ENCODE peak calls at places on chromosome 19, in five cellular contexts. V is ovary, T is fibroblast of pulmonary artery, H is AG04449, M is psoas muscle. K is an unnamed sample.

GRCh38 chr19:33638167-33639033 is 16.6 kb downstream of the CHST8 start:
- DNase-seq in H (no peak), M (peak; percentile 14), V (no peak), T (no peak), K (no peak)

GRCh38 chr19:48553676-48554384 is 1.9 kb downstream of the SULT2B1 start:
- DNase-seq in H (no peak), V (no peak), M (peak; percentile 61), T (peak; percentile 70), K (no peak)

GRCh38 chr19:44582581-44583265 is 30.6 kb upstream of the IGSF23 start:
- DNase-seq in H (no peak), M (no peak), T (peak; percentile 48), V (no peak), K (no peak)

GRCh38 chr19:38362076-38362945 is 12.1 kb upstream of the PSMD8 start:
- DNase-seq in T (peak; percentile 49), V (peak; percentile 73), H (no peak), M (peak; percentile 87), K (peak; percentile 23)

GRCh38 chr19:33456076-33456844 is 65.3 kb downstream of the PEPD start:
- DNase-seq in M (no peak), H (no peak), V (peak; percentile 19), T (no peak), K (no peak)

GRCh38 chr19:38655148-38655824 is 7.8 kb downstream of the ACTN4 start:
- DNase-seq in T (no peak), H (no peak), V (no peak), M (no peak), K (no peak)

GRCh38 chr19:2618611-2619010 is 83.9 kb downstream of the GNG7 start:
- DNase-seq in V (no peak), T (peak; percentile 58), M (peak; percentile 68), H (no peak), K (peak; percentile 46)

GRCh38 chr19:38734426-38735256 is 9.6 kb downstream of the CAPN12 start:
- DNase-seq in V (peak; percentile 47), H (no peak), M (peak; percentile 62), T (no peak), K (peak; percentile 44)

GRCh38 chr19:6340493-6341201 is 7.2 kb upstream of the ACER1 start:
- DNase-seq in T (no peak), V (no peak), M (no peak), H (no peak), K (no peak)

GRCh38 chr19:48777720-48778119 is 22.4 kb downstream of the FGF21 start:
- DNase-seq in M (no peak), T (no peak), H (no peak), V (no peak), K (no peak)

GRCh38 chr19:33022472-33023116 is 42.1 kb downstream of the RHPN2 start:
- DNase-seq in H (no peak), T (no peak), V (no peak), M (no peak), K (no peak)

GRCh38 chr19:51407631-51408131 is 9.8 kb downstream of the SIGLEC10 start:
- DNase-seq in V (no peak), M (no peak), H (no peak), T (peak; percentile 39), K (no peak)

GRCh38 chr19:48395499-48395898 is 2.0 kb downstream of the GRIN2D start:
- DNase-seq in T (no peak), V (no peak), M (no peak), H (no peak), K (no peak)

GRCh38 chr19:1000095-1000494 is at the start of gene GRIN3B:
- DNase-seq in M (peak; percentile 76), T (peak; percentile 51), H (no peak), V (no peak), K (peak; percentile 48)
- H3K4me3 ChIP-seq in M (no peak within 1 kb of the TSS), T (no peak within 1 kb of the TSS), H (peak within 1 kb of the TSS; percentile 29), V (no peak within 1 kb of the TSS), K (no peak within 1 kb of the TSS)

DNA sequence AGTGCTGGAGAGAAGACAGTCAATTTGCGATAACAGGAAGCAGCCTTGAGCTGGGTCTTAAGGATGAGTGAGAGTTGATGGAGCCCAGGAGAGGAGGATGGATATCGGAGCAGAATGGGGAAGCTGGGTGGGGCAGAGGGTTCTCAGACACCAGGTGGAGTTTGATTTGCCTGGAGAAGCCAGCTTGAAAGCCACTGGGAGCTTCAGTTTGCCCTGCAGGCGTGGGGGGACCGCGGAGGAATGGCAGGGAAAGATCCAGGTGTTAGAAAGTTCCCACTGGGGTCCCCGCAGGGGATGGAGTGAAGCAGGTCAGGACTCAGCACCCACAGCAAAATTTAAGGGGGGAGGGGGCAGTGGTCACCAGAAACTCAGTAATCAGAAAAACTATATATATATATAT is 887 bp upstream of the CDC42EP5 start:
- DNase-seq in T (no peak), H (no peak), V (no peak), M (no peak), K (no peak)
- H3K4me3 ChIP-seq in T (no peak overlapping the region), H (peak overlapping the region; percentile 71), V (no peak overlapping the region), M (no peak overlapping the region), K (no peak overlapping the region)

DNA sequence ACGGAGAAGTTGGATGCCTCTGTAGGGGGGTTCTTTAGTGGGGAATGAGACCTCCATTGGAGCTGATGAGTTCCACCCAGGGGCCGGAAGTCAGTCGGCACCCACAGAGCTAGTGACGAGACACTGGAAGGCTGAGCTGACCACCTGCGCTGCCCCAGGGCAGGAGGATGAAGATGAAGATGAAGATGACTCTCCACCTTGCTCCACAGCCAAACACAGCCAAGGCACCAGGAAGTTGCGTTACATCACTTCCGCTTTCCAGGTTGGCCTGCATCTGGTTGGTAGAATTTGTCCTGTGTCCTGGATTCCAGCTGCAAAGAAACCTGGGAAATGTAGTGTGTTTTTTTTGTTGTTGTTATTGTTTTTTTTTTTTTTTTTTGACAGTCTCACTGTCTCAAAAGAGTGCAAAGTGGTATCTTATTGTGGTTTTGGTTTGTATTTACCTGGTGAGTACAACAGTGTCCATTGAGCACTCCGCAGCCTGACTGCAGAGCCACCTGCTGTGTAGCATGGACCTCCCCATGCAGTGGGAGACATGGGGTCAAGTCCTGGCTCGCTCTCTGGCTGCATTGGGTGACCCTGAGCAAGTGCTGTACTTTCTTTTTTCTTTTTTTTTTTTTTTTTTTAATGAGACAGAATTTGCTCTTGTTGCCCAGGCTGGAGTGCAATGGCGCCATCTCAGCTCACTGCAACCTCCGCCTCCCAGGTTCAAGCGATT is 1.9 kb downstream of the TBC1D17 start:
- DNase-seq in H (no peak), M (peak; percentile 54), T (no peak), V (peak; percentile 45), K (no peak)
- H3K4me3 ChIP-seq in H (no peak overlapping the region), M (peak overlapping the region; percentile 69), T (no peak overlapping the region), V (no peak overlapping the region), K (no peak overlapping the region)

DNA sequence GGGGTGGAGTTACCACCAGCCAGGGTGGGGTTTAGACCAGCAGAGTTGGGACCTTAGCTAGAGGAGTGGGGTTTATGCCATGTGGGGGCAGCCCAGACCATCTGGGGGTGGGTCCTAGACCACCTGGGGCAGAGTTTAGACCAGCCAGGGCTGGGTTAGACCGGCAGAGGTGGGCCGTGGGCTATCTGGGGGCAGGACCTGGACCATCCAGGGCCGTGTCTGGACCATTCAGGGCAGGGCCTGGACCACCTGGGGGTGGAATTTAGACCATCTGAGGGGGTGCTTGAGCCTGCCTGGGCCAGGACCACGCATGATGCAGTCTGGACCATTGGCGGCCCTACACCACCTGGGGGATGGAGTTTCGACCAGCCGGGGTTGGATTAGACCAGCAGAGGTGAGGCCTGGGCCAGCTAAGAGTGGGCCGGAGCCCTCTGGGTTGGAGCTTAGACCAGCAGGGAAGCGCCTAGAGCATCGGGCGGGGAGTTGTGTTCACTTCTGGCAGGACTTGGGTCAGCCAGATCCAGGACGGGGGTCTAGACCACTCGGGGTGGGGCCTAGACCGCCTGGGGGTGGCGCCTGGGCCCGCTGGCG is 9.9 kb upstream of the CACNG6 start:
- DNase-seq in V (no peak), T (no peak), H (no peak), M (no peak), K (no peak)
- H3K4me3 ChIP-seq in V (no peak overlapping the region), T (peak overlapping the region; percentile 65), H (no peak overlapping the region), M (peak overlapping the region; percentile 62), K (no peak overlapping the region)

DNA sequence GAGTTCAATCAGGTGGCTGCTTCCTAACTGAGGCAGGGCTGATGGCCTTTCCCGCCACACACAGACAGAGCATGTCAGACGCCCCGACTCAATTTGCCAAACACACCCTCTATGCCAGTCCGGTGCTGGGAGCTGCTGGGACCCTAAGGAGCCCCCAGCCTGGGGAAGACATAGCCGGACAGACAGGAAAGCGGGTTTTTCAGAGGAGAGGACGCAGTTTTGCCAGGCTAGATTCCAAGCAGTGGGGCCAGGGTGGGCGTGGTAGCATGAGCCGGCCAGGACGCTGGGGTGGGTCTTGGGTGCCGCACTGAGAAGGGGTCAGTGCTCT is 19.8 kb downstream of the MAST3 start:
- DNase-seq in T (no peak), H (no peak), V (no peak), M (no peak), K (no peak)
- H3K4me3 ChIP-seq in T (peak overlapping the region; percentile 43), H (peak overlapping the region; percentile 53), V (peak overlapping the region; percentile 66), M (peak overlapping the region; percentile 73), K (peak overlapping the region; percentile 38)

GRCh38 chr19:58577581-58578429 is 4.7 kb upstream of the MZF1 start:
- DNase-seq in H (no peak), V (peak; percentile 40), M (no peak), T (no peak), K (no peak)

GRCh38 chr19:58578430-58578925 is 5.3 kb upstream of the MZF1 start:
- DNase-seq in M (no peak), T (no peak), H (no peak), V (peak; percentile 22), K (no peak)

GRCh38 chr19:58582985-58583384 is 9.8 kb upstream of the MZF1 start:
- DNase-seq in M (no peak), H (no peak), T (no peak), V (peak; percentile 30), K (no peak)

GRCh38 chr19:58581227-58582141 is 8.3 kb upstream of the MZF1 start:
- DNase-seq in M (peak; percentile 93), T (peak; percentile 91), V (peak; percentile 92), H (no peak), K (peak; percentile 89)

DNA sequence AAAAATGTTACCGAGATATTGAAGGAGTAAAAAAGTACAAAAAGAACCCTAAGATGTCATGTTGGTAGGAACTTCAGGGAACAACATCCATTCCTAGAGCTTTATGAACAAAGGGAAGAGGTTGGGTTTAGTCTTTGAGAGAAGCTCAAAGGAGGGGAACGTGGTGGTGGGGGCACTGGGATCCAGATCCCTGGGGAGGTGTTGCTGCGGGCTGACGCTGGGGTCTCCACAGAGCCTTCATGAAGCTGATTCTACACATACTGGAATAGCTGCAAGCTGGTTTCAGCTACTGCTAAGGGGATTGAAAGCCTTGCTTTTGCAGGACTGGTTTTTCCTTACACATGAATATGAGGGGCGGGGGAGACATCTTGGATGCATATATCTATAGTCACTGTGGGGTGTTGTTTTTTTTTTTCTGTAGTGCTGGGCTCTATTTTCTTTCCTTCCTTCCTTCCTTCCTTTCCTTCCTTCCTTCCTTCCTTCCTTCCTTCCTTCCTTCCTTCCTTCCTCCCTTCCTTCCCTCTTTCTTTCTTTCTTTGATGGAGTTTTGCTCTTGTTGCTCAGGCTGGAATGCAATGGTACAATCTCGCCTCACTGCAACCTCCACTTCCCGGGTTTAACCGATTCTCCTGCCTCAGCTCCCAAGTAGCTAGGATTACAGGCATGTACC is 6.5 kb upstream of the MZF1 start:
- DNase-seq in H (no peak), M (no peak), T (no peak), V (peak; percentile 28), K (no peak)
- H3K4me3 ChIP-seq in H (no peak overlapping the region), M (no peak overlapping the region), T (no peak overlapping the region), V (no peak overlapping the region), K (no peak overlapping the region)